ENCODE peak calls at places on chromosomes 4 and X, in nine cellular contexts. Y is tibial artery, V is SK-N-SH, G is ovary, J is BJ, X is colonic mucosa, S is AG04449, E is aorta, I is GM23248. H is an unnamed sample.

GRCh38 chrX:48958635-48959094 is 1.3 kb upstream of the OTUD5 start:
- DNase-seq in Y (peak; percentile 76), G (no peak), V (no peak), S (no peak), J (no peak), X (peak; percentile 36), E (peak; percentile 75), I (peak; percentile 86), H (peak; percentile 80)

GRCh38 chr4:109811707-109812106 is 3.9 kb upstream of the GAR1 start:
- DNase-seq in J (no peak), X (no peak), V (no peak), E (no peak), I (no peak), G (no peak), S (no peak), Y (no peak), H (no peak)

GRCh38 chrX:150547511-150548115 is 20.8 kb upstream of the MTM1 start:
- DNase-seq in X (peak; percentile 71), E (peak; percentile 88), J (no peak), I (peak; percentile 79), G (peak; percentile 82), S (no peak), V (peak; percentile 35), Y (peak; percentile 89), H (peak; percentile 86)

GRCh38 chr4:148354186-148354585 is 88.0 kb downstream of the NR3C2 start:
- DNase-seq in X (no peak), Y (no peak), V (no peak), I (no peak), J (no peak), S (no peak), E (no peak), G (no peak), H (no peak)

GRCh38 chr4:96776922-96777510 is 937.1 kb downstream of the PDHA2 start:
- DNase-seq in V (no peak), J (no peak), G (no peak), I (no peak), S (no peak), E (no peak), Y (no peak), X (no peak), H (no peak)

GRCh38 chr4:160276785-160277325 is 1174.0 kb downstream of the RAPGEF2 start:
- DNase-seq in Y (no peak), E (no peak), X (no peak), V (no peak), J (no peak), S (no peak), G (no peak), I (no peak), H (no peak)

GRCh38 chrX:150731795-150732194 is 38.6 kb downstream of the MTMR1 start:
- DNase-seq in V (no peak), J (peak; percentile 85), E (no peak), G (no peak), Y (no peak), S (peak; percentile 75), X (no peak), I (peak; percentile 97), H (no peak)

GRCh38 chr4:38842998-38843397 is 13.6 kb downstream of the TLR6 start:
- DNase-seq in E (no peak), J (no peak), G (no peak), Y (no peak), V (no peak), S (no peak), X (no peak), I (no peak), H (no peak)

GRCh38 chrX:100819534-100819836 is 706 bp upstream of the CSTF2 start:
- DNase-seq in V (no peak), E (no peak), S (no peak), G (peak; percentile 28), J (no peak), X (no peak), Y (no peak), I (no peak), H (no peak)

GRCh38 chrX:150694738-150695410 is 1.7 kb downstream of the MTMR1 start:
- DNase-seq in J (no peak), V (no peak), Y (no peak), I (no peak), X (no peak), G (no peak), E (no peak), S (no peak), H (no peak)

GRCh38 chr4:147340547-147341225 is 140.2 kb upstream of the EDNRA start:
- DNase-seq in G (no peak), I (peak; percentile 48), J (no peak), Y (no peak), E (no peak), V (peak; percentile 67), S (no peak), X (no peak), H (no peak)

GRCh38 chrX:151174581-151175282 is 1.7 kb upstream of the GPR50 start:
- DNase-seq in S (no peak), G (no peak), X (no peak), I (no peak), J (no peak), V (no peak), Y (no peak), E (no peak), H (no peak)

GRCh38 chr4:102572452-102572851 is 71.3 kb downstream of the NFKB1 start:
- DNase-seq in E (no peak), Y (no peak), J (no peak), G (no peak), X (no peak), S (no peak), I (no peak), V (no peak), H (no peak)

GRCh38 chr4:7737268-7737645 is 202.4 kb downstream of the AFAP1 start:
- DNase-seq in S (no peak), J (no peak), V (no peak), G (no peak), Y (no peak), I (no peak), E (no peak), X (no peak), H (no peak)

DNA sequence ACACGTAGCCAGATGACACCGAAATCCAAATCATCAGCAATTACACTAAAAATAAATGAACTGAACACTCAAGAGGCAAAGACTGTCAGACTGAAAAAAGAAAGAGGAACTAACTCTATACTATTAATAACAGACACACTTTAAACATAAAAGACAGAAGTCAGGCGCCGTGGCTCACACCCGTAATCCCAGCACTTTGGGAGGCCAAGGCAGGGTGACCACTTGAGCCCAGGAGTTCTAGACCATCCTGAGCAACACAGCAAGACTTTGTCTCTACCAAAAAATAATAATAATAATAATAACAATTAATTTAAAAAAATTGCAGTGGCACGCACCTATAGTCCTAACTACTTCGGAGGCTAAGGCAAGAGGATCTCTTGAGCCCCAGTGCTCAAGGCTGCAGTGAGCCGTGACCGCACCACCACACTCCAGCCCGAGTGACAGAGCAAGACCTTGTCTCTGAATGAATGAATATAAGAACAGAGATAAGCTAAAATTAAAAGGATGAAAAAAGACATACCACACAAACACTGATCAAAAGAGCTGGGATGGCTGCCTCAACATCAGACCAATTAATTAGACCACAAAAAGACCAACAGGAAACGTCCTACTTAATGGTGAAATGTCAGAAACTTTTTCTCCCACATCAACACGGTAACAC is 29.9 kb downstream of the CTBP1 start:
- DNase-seq in Y (no peak), G (no peak), J (no peak), E (no peak), V (no peak), S (no peak), I (no peak), X (no peak), H (no peak)
- H3K4me3 ChIP-seq in Y (no peak overlapping the region), G (no peak overlapping the region), J (no peak overlapping the region), E (no peak overlapping the region), V (no peak overlapping the region), S (no peak overlapping the region), I (no peak overlapping the region), X (no peak overlapping the region), H (no peak overlapping the region)

DNA sequence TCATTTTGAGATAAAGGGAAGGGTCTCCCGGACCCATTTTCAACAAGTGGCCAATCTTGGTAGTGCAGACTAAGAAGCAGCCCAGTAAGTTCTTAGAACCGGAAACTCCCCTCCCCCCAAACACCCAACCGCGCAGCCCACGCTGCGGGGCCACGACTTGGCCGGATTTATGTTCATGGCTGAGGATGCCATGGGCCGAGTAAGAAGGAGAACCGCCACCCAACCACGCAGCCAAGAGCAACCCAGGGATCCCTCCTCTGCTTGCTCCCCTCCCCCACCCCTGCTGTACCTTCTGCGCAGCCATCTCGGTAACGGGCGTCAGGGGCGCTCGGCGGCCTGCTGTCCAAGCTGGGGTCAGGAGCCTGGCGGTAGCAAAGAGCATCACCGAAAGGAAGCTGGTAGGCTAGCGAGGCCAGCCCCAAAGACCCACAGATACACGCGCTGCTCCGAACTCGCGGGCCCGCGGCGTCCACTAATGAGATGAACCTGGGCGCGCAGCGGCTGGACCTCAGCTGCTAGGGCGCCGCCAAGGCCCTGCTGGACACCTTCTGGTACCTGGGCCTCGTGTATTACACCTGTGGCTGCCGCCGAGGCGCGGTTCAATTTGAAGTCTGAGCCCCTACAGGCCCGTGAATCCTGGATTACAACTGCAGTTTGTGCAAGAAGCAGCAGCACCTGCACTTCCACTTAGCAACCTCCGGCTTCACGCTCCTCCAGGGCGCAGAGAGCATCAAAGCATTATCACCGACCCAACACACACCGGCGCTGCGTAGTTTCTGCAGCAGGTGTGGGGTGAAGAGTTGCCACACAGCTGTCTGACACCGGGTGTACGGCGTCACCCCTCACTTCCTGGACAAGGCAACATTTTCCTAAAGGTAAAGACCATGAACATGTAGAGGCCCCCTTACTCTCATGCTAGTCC is 63.4 kb downstream of the NUDT10 start:
- DNase-seq in G (peak; percentile 48), S (no peak), E (peak; percentile 49), Y (no peak), X (no peak), V (peak; percentile 73), I (peak; percentile 12), J (no peak), H (no peak)
- H3K4me3 ChIP-seq in G (peak overlapping the region; percentile 46), S (no peak overlapping the region), E (peak overlapping the region; percentile 32), Y (peak overlapping the region; percentile 54), X (peak overlapping the region; percentile 24), V (peak overlapping the region; percentile 46), I (no peak overlapping the region), J (peak overlapping the region; percentile 19), H (peak overlapping the region; percentile 71)

DNA sequence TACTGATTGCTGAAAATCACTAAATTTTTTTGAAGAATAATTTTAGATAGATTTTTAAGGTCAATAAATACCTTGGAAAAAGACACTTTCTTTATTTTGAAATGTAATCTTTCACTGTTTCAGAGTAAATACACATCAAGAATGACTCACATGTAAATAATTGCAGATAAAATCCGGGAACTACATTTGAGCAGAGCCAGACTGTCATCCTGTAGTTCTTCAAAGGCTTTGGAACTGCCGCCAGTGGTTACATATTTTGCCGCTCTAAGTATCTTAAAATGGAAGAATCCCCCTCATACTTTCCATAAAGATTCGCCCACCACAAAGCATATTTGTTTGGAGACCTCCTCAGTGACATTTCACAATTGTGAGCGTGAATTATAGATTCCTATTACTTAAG is 607.9 kb upstream of the ZFP42 start:
- DNase-seq in V (no peak), G (no peak), I (peak; percentile 1), X (no peak), E (no peak), S (no peak), Y (no peak), J (no peak), H (no peak)
- H3K4me3 ChIP-seq in V (no peak overlapping the region), G (no peak overlapping the region), I (no peak overlapping the region), X (no peak overlapping the region), E (no peak overlapping the region), S (no peak overlapping the region), Y (no peak overlapping the region), J (no peak overlapping the region), H (no peak overlapping the region)

DNA sequence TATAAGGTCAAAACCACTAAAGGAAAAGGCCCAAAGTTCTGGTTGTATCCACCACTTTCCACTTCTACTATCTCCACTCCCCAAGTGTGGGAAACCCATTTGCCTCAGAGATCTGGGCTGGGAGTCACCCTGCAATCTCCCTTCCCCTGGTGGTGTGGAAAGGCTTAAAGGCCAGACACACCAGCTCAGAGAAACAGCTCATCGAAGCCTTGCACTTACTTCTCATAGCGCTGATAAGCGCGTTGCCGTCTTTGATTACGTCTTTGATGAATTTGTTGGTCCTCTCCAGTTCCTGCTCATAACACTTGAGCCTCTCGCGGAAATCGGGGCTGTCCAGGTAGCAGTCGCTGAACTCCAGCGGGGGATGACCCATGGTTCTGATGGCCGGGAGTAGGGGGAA is 647 bp downstream of the OPHN1 start:
- DNase-seq in S (no peak), I (peak; percentile 60), V (peak; percentile 23), X (no peak), G (no peak), J (no peak), E (no peak), Y (no peak), H (no peak)
- H3K4me3 ChIP-seq in S (peak overlapping the region; percentile 66), I (peak overlapping the region; percentile 97), V (peak overlapping the region; percentile 55), X (peak overlapping the region; percentile 49), G (peak overlapping the region; percentile 58), J (peak overlapping the region; percentile 67), E (peak overlapping the region; percentile 49), Y (peak overlapping the region; percentile 65), H (peak overlapping the region; percentile 75)

H was measured in coronary artery.